ENCODE peak calls at places on chromosomes 16 and 17, in eight cellular contexts. Z, S, O, B, N, C, K and E are unnamed samples.

GRCh38 chr16:88064011-88064888 is 113.0 kb downstream of the BANP start:
- DNase-seq in N (no peak), B (no peak), C (peak; percentile 37), S (no peak), Z (no peak), O (no peak), K (no peak), E (no peak)

GRCh38 chr17:36598951-36599401 is 2.4 kb upstream of the MRM1 start:
- DNase-seq in B (no peak), O (no peak), K (no peak), C (no peak), S (no peak), N (no peak), Z (no peak), E (no peak)

GRCh38 chr17:2158011-2158410 is 103.1 kb downstream of the HIC1 start:
- DNase-seq in K (peak; percentile 84), N (no peak), B (no peak), O (no peak), C (no peak), Z (peak; percentile 98), S (peak; percentile 67), E (no peak)

GRCh38 chr17:27489045-27489715 is 32.9 kb downstream of the KSR1 start:
- DNase-seq in K (peak; percentile 21), O (peak; percentile 56), B (no peak), Z (peak; percentile 90), C (no peak), N (no peak), S (peak; percentile 78), E (no peak)

GRCh38 chr17:27552467-27552779 is 78.6 kb upstream of the LGALS9 start:
- DNase-seq in K (no peak), O (peak; percentile 69), B (no peak), C (no peak), N (no peak), S (no peak), Z (peak; percentile 43), E (no peak)

GRCh38 chr16:397736-398332 is 835 bp downstream of the NME4 start:
- DNase-seq in O (peak; percentile 87), B (peak; percentile 87), C (peak; percentile 93), S (peak; percentile 63), N (peak; percentile 80), Z (peak; percentile 51), K (no peak), E (peak; percentile 53)

GRCh38 chr17:76534831-76535732 is 2.4 kb downstream of the CYGB start:
- DNase-seq in B (no peak), Z (no peak), N (no peak), C (peak; percentile 55), O (no peak), S (no peak), K (no peak), E (peak; percentile 15)

GRCh38 chr16:78689031-78689430 is 589.6 kb downstream of the WWOX start:
- DNase-seq in K (no peak), S (no peak), N (no peak), C (no peak), O (no peak), B (no peak), Z (peak; percentile 16), E (no peak)

GRCh38 chr16:72818286-72818845 is 229.6 kb downstream of the ZFHX3 start:
- DNase-seq in N (no peak), S (no peak), B (peak; percentile 67), C (no peak), O (no peak), K (no peak), Z (peak; percentile 49), E (no peak)

GRCh38 chr17:79695293-79696158 is 35.2 kb upstream of the ENPP7 start:
- DNase-seq in K (no peak), N (no peak), S (peak; percentile 9), Z (peak; percentile 77), C (no peak), O (peak; percentile 37), B (no peak), E (no peak)

GRCh38 chr17:50830994-50831393 is 4.4 kb upstream of the WFIKKN2 start:
- DNase-seq in O (no peak), B (peak; percentile 33), N (peak; percentile 57), Z (no peak), C (no peak), K (no peak), S (no peak), E (no peak)

GRCh38 chr17:65345261-65346060 is 208.3 kb downstream of the RGS9 start:
- DNase-seq in N (no peak), C (no peak), S (no peak), B (no peak), O (no peak), K (peak; percentile 4), Z (no peak), E (no peak)

GRCh38 chr16:7601100-7601499 is 268.5 kb downstream of the RBFOX1 start:
- DNase-seq in K (no peak), N (no peak), C (no peak), O (no peak), B (no peak), Z (no peak), S (no peak), E (no peak)

GRCh38 chr17:78986048-78986648 is 6.4 kb upstream of the LGALS3BP start:
- DNase-seq in C (no peak), B (no peak), Z (peak; percentile 70), K (no peak), N (no peak), O (peak; percentile 66), S (no peak), E (no peak)

GRCh38 chr16:57310801-57311200 is 26.3 kb upstream of the PLLP start:
- DNase-seq in N (no peak), B (no peak), S (no peak), C (no peak), Z (no peak), K (no peak), O (no peak), E (no peak)

GRCh38 chr16:22648941-22649340 is 138.2 kb downstream of the NPIPB5 start:
- DNase-seq in O (no peak), K (no peak), C (no peak), Z (no peak), N (no peak), B (no peak), S (no peak), E (no peak)

GRCh38 chr17:81365601-81366585 is 29.4 kb upstream of the BAHCC1 start:
- DNase-seq in B (no peak), S (no peak), N (no peak), C (peak; percentile 99), Z (peak; percentile 84), K (no peak), O (peak; percentile 99), E (no peak)

GRCh38 chr16:70018254-70018653 is 67.1 kb downstream of the CLEC18A start:
- DNase-seq in K (no peak), B (peak; percentile 72), C (no peak), Z (peak; percentile 4), S (no peak), O (peak; percentile 14), N (no peak), E (no peak)
- TF ChIP-seq CTCF in K (no peak), B (peak; percentile 41), C (no peak), Z (no peak), S (no peak), O (peak; percentile 28), N (peak; percentile 30), E (peak; percentile 22)

GRCh38 chr17:9925457-9925856 is 20.4 kb upstream of the RCVRN start:
- DNase-seq in C (no peak), B (no peak), S (no peak), N (no peak), K (no peak), Z (no peak), O (no peak), E (no peak)
- TF ChIP-seq CTCF in C (no peak), B (no peak), S (no peak), N (no peak), K (no peak), Z (no peak), O (no peak), E (no peak)

GRCh38 chr17:40978752-40979151 is 5.4 kb downstream of the KRT40 start:
- DNase-seq in C (peak; percentile 80), K (no peak), O (peak; percentile 78), S (no peak), B (no peak), Z (no peak), N (no peak), E (no peak)
- TF ChIP-seq CTCF in C (no peak), K (no peak), O (no peak), S (no peak), B (no peak), Z (no peak), N (no peak), E (no peak)

GRCh38 chr17:29625037-29625750 is 2.5 kb upstream of the CORO6 start:
- DNase-seq in N (no peak), B (peak; percentile 75), O (no peak), Z (peak; percentile 79), S (no peak), K (no peak), C (no peak), E (no peak)
- TF ChIP-seq CTCF in N (no peak), B (peak; percentile 52), O (no peak), Z (peak; percentile 12), S (no peak), K (no peak), C (no peak), E (peak; percentile 9)